ENCODE peak calls at places on chromosomes 1 and 21, in eight cellular contexts. R is C1 segment of cervical spinal cord, E is GM12865, I is endothelial cell of umbilical vein, Y is bronchial epithelial cell, M is NCI-H1105, W is T-helper 22 cell, U is activated gamma-delta T cell. T is an unnamed sample.

GRCh38 chr1:33180226-33181037 is 1.4 kb downstream of the TRIM62 start:
- DNase-seq in I (peak; percentile 86), M (peak; percentile 91), R (no peak), E (peak; percentile 92), U (peak; percentile 70), W (peak; percentile 76), Y (peak; percentile 63), T (peak; percentile 95)

GRCh38 chr21:37435120-37435519 is 68.5 kb downstream of the DYRK1A start:
- DNase-seq in E (no peak), M (peak; percentile 30), W (peak; percentile 7), Y (peak; percentile 71), R (no peak), I (peak; percentile 97), U (no peak), T (peak; percentile 51)

GRCh38 chr1:18637553-18637960 is 6.9 kb downstream of the PAX7 start:
- DNase-seq in M (no peak), E (no peak), I (no peak), Y (no peak), W (no peak), R (no peak), U (no peak), T (no peak)

GRCh38 chr1:207691814-207692213 is 46.9 kb downstream of the CR1L start:
- DNase-seq in E (no peak), U (no peak), R (no peak), M (no peak), Y (no peak), I (no peak), W (no peak), T (no peak)

GRCh38 chr1:183159960-183160359 is 26.1 kb upstream of the LAMC2 start:
- DNase-seq in E (no peak), M (no peak), R (no peak), I (no peak), W (no peak), U (no peak), Y (peak; percentile 100), T (no peak)

GRCh38 chr1:50427818-50428779 is 4.9 kb upstream of the DMRTA2 start:
- DNase-seq in Y (no peak), U (no peak), R (no peak), W (no peak), M (no peak), I (no peak), E (no peak), T (no peak)

GRCh38 chr1:150895618-150896017 is 8.7 kb downstream of the CTXND2 start:
- DNase-seq in M (no peak), Y (peak; percentile 75), R (no peak), E (no peak), U (no peak), W (no peak), I (no peak), T (peak; percentile 34)

GRCh38 chr1:81298321-81298720 is 502.4 kb upstream of the ADGRL2 start:
- DNase-seq in I (no peak), W (no peak), Y (no peak), U (no peak), M (no peak), E (no peak), R (no peak), T (no peak)

GRCh38 chr1:83596331-83596730 is 402.6 kb downstream of the TTLL7 start:
- DNase-seq in M (no peak), E (no peak), W (no peak), Y (no peak), U (no peak), I (no peak), R (no peak), T (no peak)

GRCh38 chr1:8439015-8439702 is 121.2 kb downstream of the SLC45A1 start:
- DNase-seq in M (peak; percentile 87), W (no peak), U (no peak), R (no peak), E (peak; percentile 59), I (peak; percentile 90), Y (peak; percentile 27), T (peak; percentile 77)

GRCh38 chr1:18093193-18093592 is 14.4 kb upstream of the IGSF21 start:
- DNase-seq in U (no peak), E (no peak), Y (no peak), I (no peak), M (no peak), W (no peak), R (no peak), T (no peak)

GRCh38 chr1:226296911-226297310 is 12.1 kb downstream of the LIN9 start:
- DNase-seq in U (no peak), Y (no peak), E (no peak), M (no peak), R (no peak), I (no peak), W (no peak), T (no peak)

GRCh38 chr1:231776006-231776707 is 149.6 kb downstream of the DISC1 start:
- DNase-seq in M (no peak), E (no peak), Y (no peak), I (no peak), R (no peak), W (no peak), U (no peak), T (no peak)

GRCh38 chr21:45243603-45244002 is 44.1 kb downstream of the POFUT2 start:
- DNase-seq in M (no peak), R (no peak), Y (no peak), I (no peak), E (no peak), W (no peak), U (no peak), T (no peak)

GRCh38 chr1:184210822-184211221 is 159.3 kb downstream of the TSEN15 start:
- DNase-seq in M (no peak), I (no peak), U (no peak), E (peak; percentile 44), R (no peak), Y (no peak), W (no peak), T (no peak)

GRCh38 chr1:53942149-53942957 is 3.1 kb downstream of the IFT25 start:
- DNase-seq in Y (peak; percentile 88), W (no peak), R (no peak), E (no peak), M (no peak), I (no peak), U (no peak), T (no peak)

GRCh38 chr1:29624747-29625420 is 388.6 kb downstream of the PTPRU start:
- DNase-seq in U (no peak), Y (no peak), I (no peak), E (no peak), R (no peak), W (no peak), M (no peak), T (no peak)

GRCh38 chr1:52436817-52437216 is 32.4 kb downstream of the PRPF38A start:
- DNase-seq in U (no peak), E (no peak), M (no peak), I (no peak), R (no peak), Y (no peak), W (no peak), T (no peak)

GRCh38 chr1:11558286-11558685 is 79.3 kb downstream of the DISP3 start:
- DNase-seq in U (no peak), M (no peak), W (no peak), I (no peak), E (no peak), Y (no peak), R (no peak), T (no peak)

GRCh38 chr1:39381839-39382238 is 109.6 kb upstream of the BMP8A start:
- DNase-seq in E (no peak), W (no peak), Y (no peak), R (no peak), M (no peak), I (peak; percentile 90), U (no peak), T (no peak)

GRCh38 chr1:224211262-224211962 is 28.4 kb downstream of the DEGS1 start:
- DNase-seq in I (peak; percentile 62), Y (peak; percentile 81), W (no peak), U (no peak), R (no peak), E (peak; percentile 21), M (peak; percentile 77), T (no peak)

GRCh38 chr1:5744342-5744741 is 247.9 kb downstream of the NPHP4 start:
- DNase-seq in M (no peak), U (no peak), W (no peak), I (no peak), E (no peak), R (no peak), Y (no peak), T (peak; percentile 45)

GRCh38 chr1:54277451-54278355 is 77.7 kb downstream of the MRPL37 start:
- DNase-seq in R (no peak), W (no peak), U (no peak), Y (no peak), E (peak; percentile 52), M (no peak), I (no peak), T (no peak)

GRCh38 chr1:116988248-116988647 is 13.3 kb upstream of the CD101 start:
- DNase-seq in M (no peak), Y (peak; percentile 29), I (no peak), R (no peak), W (no peak), E (no peak), U (no peak), T (peak; percentile 25)

GRCh38 chr1:96387785-96388184 is 333.8 kb upstream of the PTBP2 start:
- DNase-seq in M (no peak), U (no peak), E (no peak), Y (peak; percentile 72), I (peak; percentile 20), R (no peak), W (no peak), T (no peak)

GRCh38 chr21:45818276-45818903 is 163.2 kb upstream of the COL6A1 start:
- DNase-seq in Y (peak; percentile 62), E (peak; percentile 47), W (no peak), R (no peak), I (no peak), M (no peak), U (no peak), T (no peak)

GRCh38 chr1:21685944-21686678 is 17.0 kb upstream of the RAP1GAP start:
- DNase-seq in U (no peak), M (no peak), W (no peak), R (no peak), I (no peak), Y (no peak), E (no peak), T (no peak)

GRCh38 chr1:221712776-221713431 is 29.0 kb downstream of the DUSP10 start:
- DNase-seq in R (no peak), W (peak; percentile 75), M (no peak), Y (no peak), E (peak; percentile 85), U (no peak), I (no peak), T (no peak)

GRCh38 chr1:17700981-17701870 is 53.9 kb upstream of the ACTL8 start:
- DNase-seq in I (no peak), Y (no peak), E (no peak), U (no peak), R (no peak), W (no peak), M (no peak), T (no peak)

GRCh38 chr1:113141650-113142473 is 68.9 kb downstream of the LRIG2 start:
- DNase-seq in E (peak; percentile 20), W (no peak), Y (peak; percentile 62), U (no peak), R (no peak), M (no peak), I (peak; percentile 48), T (no peak)

GRCh38 chr1:218480137-218480536 is 135.0 kb downstream of the TGFB2 start:
- DNase-seq in I (peak; percentile 93), U (no peak), M (no peak), E (no peak), Y (peak; percentile 94), R (no peak), W (no peak), T (no peak)

GRCh38 chr1:86370627-86371026 is 25.5 kb downstream of the ODF2L start:
- DNase-seq in R (no peak), U (no peak), M (no peak), E (no peak), Y (no peak), W (no peak), I (no peak), T (no peak)

GRCh38 chr1:152964536-152964935 is 5.9 kb upstream of the SPRR4 start:
- DNase-seq in R (no peak), I (no peak), W (no peak), E (no peak), M (no peak), Y (peak; percentile 82), U (no peak), T (no peak)

T was measured in psoas muscle.